ENCODE peak calls at places on chromosomes 13 and 19, in five cellular contexts. Z is thyroid gland, Q is fibroblast of villous mesenchyme, T is breast epithelium, O is endothelial cell. G is an unnamed sample.

GRCh38 chr13:30113983-30114491 is 193.3 kb downstream of the KATNAL1 start:
- DNase-seq in Z (peak), Q (no peak), T (no peak), O (no peak), G (no peak)

GRCh38 chr13:98504371-98504963 is 72.4 kb downstream of the STK24 start:
- DNase-seq in Z (no peak), Q (no peak), T (no peak), O (no peak), G (no peak)

GRCh38 chr13:59780058-59780457 is 383.7 kb downstream of the DIAPH3 start:
- DNase-seq in Z (no peak), Q (no peak), T (no peak), O (no peak), G (no peak)

GRCh38 chr13:44281252-44282000 is 92.2 kb upstream of the SERP2 start:
- DNase-seq in Z (no peak), Q (no peak), T (no peak), O (no peak), G (no peak)

GRCh38 chr19:40831502-40832430 is 18.5 kb downstream of the CYP2A6 start:
- DNase-seq in Z (no peak), Q (peak), T (no peak), O (no peak), G (no peak)

GRCh38 chr13:50910483-50910805 is 853 bp downstream of the RNASEH2B start:
- DNase-seq in Z (no peak), Q (peak), T (peak), O (peak), G (no peak)

GRCh38 chr13:26653310-26653709 is 95.8 kb downstream of the WASF3 start:
- DNase-seq in Z (no peak), Q (peak), T (no peak), O (no peak), G (no peak)

GRCh38 chr19:32220951-32221350 is 124.5 kb upstream of the ZNF507 start:
- DNase-seq in Z (no peak), Q (no peak), T (no peak), O (no peak), G (peak)

GRCh38 chr19:7947939-7948338 is 4.5 kb upstream of the TIMM44 start:
- DNase-seq in Z (no peak), Q (no peak), T (no peak), O (no peak), G (no peak)

GRCh38 chr13:37491661-37492060 is 106.9 kb downstream of the POSTN start:
- DNase-seq in Z (no peak), Q (no peak), T (no peak), O (no peak), G (no peak)

GRCh38 chr19:33459220-33459619 is 62.4 kb downstream of the PEPD start:
- DNase-seq in Z (no peak), Q (no peak), T (peak), O (no peak), G (no peak)

GRCh38 chr19:40411125-40411842 is 1.9 kb downstream of the PRX start:
- DNase-seq in Z (peak), Q (no peak), T (no peak), O (no peak), G (no peak)

GRCh38 chr13:24270639-24271131 is 38.7 kb upstream of the C1QTNF9 start:
- DNase-seq in Z (peak), Q (peak), T (no peak), O (no peak), G (no peak)
- TF ChIP-seq CTCF in Z (peak), Q (no peak), T (peak), O (no peak), G (no peak)

GRCh38 chr19:29785955-29786589 is 25.7 kb upstream of the CCNE1 start:
- DNase-seq in Z (no peak), Q (no peak), T (no peak), O (no peak), G (no peak)
- TF ChIP-seq CTCF in Z (no peak), Q (no peak), T (no peak), O (peak), G (peak)

GRCh38 chr13:94548382-94549240 is 47.3 kb downstream of the TGDS start:
- DNase-seq in Z (peak), Q (peak), T (no peak), O (peak), G (peak)
- TF ChIP-seq CTCF in Z (peak), Q (peak), T (no peak), O (no peak), G (peak)

GRCh38 chr19:19642506-19643157 is 825 bp downstream of the GMIP start:
- DNase-seq in Z (no peak), Q (peak), T (no peak), O (no peak), G (no peak)

GRCh38 chr19:19647037-19647835 is 3.8 kb upstream of the GMIP start:
- DNase-seq in Z (no peak), Q (no peak), T (no peak), O (no peak), G (no peak)

GRCh38 chr19:19645233-19645870 is 1.9 kb upstream of the GMIP start:
- DNase-seq in Z (no peak), Q (no peak), T (no peak), O (no peak), G (no peak)

GRCh38 chr19:19643158-19644053 is at the start of gene GMIP:
- DNase-seq in Z (peak), Q (peak), T (peak), O (peak), G (peak)

GRCh38 chr19:19644054-19644388 is 564 bp upstream of the GMIP start:
- DNase-seq in Z (no peak), Q (no peak), T (no peak), O (no peak), G (no peak)
- TF ChIP-seq CTCF in Z (no peak), Q (no peak), T (no peak), O (peak), G (peak)

GRCh38 chr19:49570138-49570856 is 10.1 kb downstream of the NOSIP start:
- DNase-seq in Z (peak), Q (peak), T (no peak), O (peak), G (no peak)
- TF ChIP-seq CTCF in Z (peak), Q (peak), T (peak), O (peak), G (peak)

G was measured in type B pancreatic cell.